ENCODE peak calls at places on chromosomes 12 and 14, in nine cellular contexts. X is astrocyte, S is PC-3, H is SK-N-SH, B is PC-9, M is fibroblast of lung, C is IMR-90, G is neuronal stem cell, U is GM23338. V is an unnamed sample.

GRCh38 chr14:68986926-68987652 is 8.0 kb upstream of the ACTN1 start:
- DNase-seq in S (no peak), U (no peak), B (no peak), H (no peak), C (peak), G (no peak), M (no peak), X (no peak), V (no peak)

GRCh38 chr14:77053046-77053841 is 24.7 kb upstream of the IRF2BPL start:
- DNase-seq in G (peak), S (no peak), U (peak), B (no peak), C (peak), X (peak), M (peak), H (peak), V (peak)

GRCh38 chr12:44618960-44619359 is 257.2 kb downstream of the NELL2 start:
- DNase-seq in H (no peak), X (no peak), G (peak), B (no peak), U (no peak), S (no peak), C (no peak), M (no peak), V (no peak)

GRCh38 chr14:66069830-66070541 is 416.2 kb upstream of the CCDC196 start:
- DNase-seq in G (no peak), C (no peak), M (peak), U (no peak), S (peak), X (peak), B (peak), H (no peak), V (no peak)

GRCh38 chr12:48973531-48973930 is 2.0 kb upstream of the WNT10B start:
- DNase-seq in B (no peak), S (no peak), U (no peak), X (no peak), C (no peak), H (peak), G (no peak), M (no peak), V (no peak)

GRCh38 chr14:63840981-63841380 is 11.8 kb upstream of the SYNE2 start:
- DNase-seq in X (no peak), B (no peak), H (no peak), C (no peak), U (peak), S (peak), M (no peak), G (no peak), V (peak)

GRCh38 chr14:24425704-24426103 is 3.8 kb downstream of the CBLN3 start:
- DNase-seq in H (no peak), M (peak), G (no peak), U (no peak), B (no peak), X (peak), C (peak), S (peak), V (no peak)

GRCh38 chr14:58724702-58725101 is 86.9 kb downstream of the DACT1 start:
- DNase-seq in G (no peak), B (no peak), H (no peak), C (no peak), M (no peak), U (no peak), S (no peak), X (no peak), V (no peak)

GRCh38 chr12:118190266-118190665 is 54.3 kb downstream of the PEBP1 start:
- DNase-seq in S (no peak), C (peak), B (no peak), G (no peak), M (peak), U (peak), X (peak), H (peak), V (no peak)

GRCh38 chr12:20599757-20600156 is 95.4 kb upstream of the SLCO1C1 start:
- DNase-seq in U (no peak), H (no peak), C (no peak), S (no peak), B (no peak), G (no peak), X (no peak), M (no peak), V (no peak)

GRCh38 chr12:27383429-27384260 is 51.0 kb downstream of the BMAL2 start:
- DNase-seq in X (peak), S (peak), H (peak), U (peak), M (peak), G (peak), C (peak), B (peak), V (peak)

GRCh38 chr12:86834217-86834616 is 578.0 kb upstream of the MGAT4C start:
- DNase-seq in B (no peak), U (no peak), H (no peak), M (no peak), C (no peak), G (no peak), S (peak), X (no peak), V (no peak)

GRCh38 chr14:89399594-89400068 is 17.4 kb downstream of the FOXN3 start:
- DNase-seq in U (peak), M (peak), X (peak), H (peak), B (no peak), S (no peak), C (peak), G (peak), V (no peak)

GRCh38 chr14:100317897-100318808 is 5.0 kb upstream of the SLC25A47 start:
- DNase-seq in H (peak), X (peak), S (no peak), M (peak), C (peak), G (no peak), U (peak), B (no peak), V (peak)

GRCh38 chr12:94872007-94872653 is 131.4 kb downstream of the NDUFA12 start:
- DNase-seq in S (no peak), G (no peak), H (no peak), B (peak), X (no peak), C (no peak), M (no peak), U (peak), V (no peak)

GRCh38 chr12:97160277-97160676 is 253.2 kb downstream of the NEDD1 start:
- DNase-seq in U (no peak), X (no peak), G (no peak), M (no peak), S (no peak), C (no peak), H (no peak), B (no peak), V (no peak)

GRCh38 chr12:58607805-58608204 is 312.5 kb downstream of the LRIG3 start:
- DNase-seq in U (no peak), M (no peak), S (no peak), H (no peak), X (no peak), C (peak), B (no peak), G (no peak), V (no peak)

GRCh38 chr12:6226002-6226700 is 26.0 kb downstream of the CD9 start:
- DNase-seq in C (peak), G (no peak), S (no peak), X (peak), H (no peak), B (no peak), U (no peak), M (peak), V (no peak)

GRCh38 chr12:52870361-52871290 is 21.8 kb upstream of the KRT78 start:
- DNase-seq in X (no peak), C (peak), U (peak), G (peak), M (no peak), B (peak), H (peak), S (peak), V (peak)

GRCh38 chr12:10235761-10236631 is 23.3 kb downstream of the GABARAPL1 start:
- DNase-seq in H (peak), M (peak), S (peak), G (no peak), X (no peak), U (peak), B (peak), C (peak), V (peak)

GRCh38 chr14:77458249-77458950 is 507 bp downstream of the AHSA1 start:
- DNase-seq in S (peak), G (no peak), X (peak), H (peak), M (peak), U (peak), C (peak), B (peak), V (peak)

GRCh38 chr14:55684956-55685584 is 105.1 kb downstream of the KTN1 start:
- DNase-seq in H (no peak), M (no peak), U (no peak), B (no peak), G (no peak), X (no peak), C (peak), S (no peak), V (no peak)

GRCh38 chr12:71164877-71165197 is 7.0 kb upstream of the TSPAN8 start:
- DNase-seq in B (no peak), U (no peak), G (no peak), H (no peak), C (no peak), X (peak), M (peak), S (peak), V (no peak)

GRCh38 chr12:86081798-86082197 is 174.4 kb downstream of the MGAT4C start:
- DNase-seq in U (no peak), B (no peak), C (no peak), M (peak), H (no peak), X (no peak), S (no peak), G (no peak), V (no peak)

GRCh38 chr12:21149849-21150248 is 18.9 kb downstream of the SLCO1B1 start:
- DNase-seq in B (no peak), M (no peak), S (no peak), X (no peak), U (peak), C (no peak), G (no peak), H (no peak), V (no peak)

GRCh38 chr14:64510825-64511679 is 6.5 kb downstream of the ZBTB1 start:
- DNase-seq in C (peak), M (peak), G (peak), X (peak), H (peak), S (peak), U (peak), B (peak), V (peak)

DNA sequence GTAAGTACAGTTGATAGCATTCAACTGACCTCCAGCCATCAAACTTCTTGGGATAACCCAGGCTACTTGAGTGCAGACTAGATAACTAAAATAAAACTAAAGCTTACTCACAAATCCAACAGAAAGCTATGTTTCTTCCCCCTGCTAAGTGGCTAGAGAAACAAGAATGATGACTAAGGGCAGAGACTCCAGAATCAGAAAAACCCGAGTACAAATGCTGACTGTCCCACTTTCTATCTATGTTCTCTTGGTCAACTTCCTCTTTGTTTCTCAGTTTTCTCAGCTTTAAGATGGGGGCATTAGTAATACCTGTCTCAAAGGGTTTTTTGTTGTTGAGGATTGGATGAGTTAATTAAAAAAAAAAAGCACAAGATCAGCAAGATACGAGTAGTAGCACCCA is 6.1 kb upstream of the NUAK1 start:
- DNase-seq in B (no peak), M (peak), H (no peak), S (no peak), C (peak), G (no peak), X (no peak), U (no peak), V (no peak)
- H2AFZ ChIP-seq in B (no peak), M (no peak), H (no peak), S (no peak), C (no peak), G (no peak), X (no peak), U (no peak), V (no peak)

DNA sequence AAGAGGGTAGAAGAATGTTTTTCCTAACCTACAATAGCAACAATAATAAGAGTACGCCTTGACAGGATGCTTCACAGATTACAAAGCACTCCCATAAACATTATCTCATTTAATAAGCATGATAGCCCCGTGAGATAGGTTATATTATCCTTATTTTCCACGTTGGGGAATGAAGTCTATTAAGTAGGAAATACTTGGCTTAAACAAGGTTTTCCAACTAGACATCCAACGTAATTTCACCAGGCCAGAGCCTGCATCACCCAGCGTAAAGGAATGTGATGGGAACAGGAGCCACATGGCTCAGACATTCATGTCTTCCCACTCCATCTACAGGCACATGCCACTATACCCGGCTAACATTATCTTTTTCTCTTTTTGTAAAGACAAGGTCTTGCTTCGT is 223.4 kb upstream of the AMIGO2 start:
- DNase-seq in S (no peak), X (peak), H (no peak), U (no peak), G (no peak), M (peak), C (peak), B (no peak), V (peak)
- H2AFZ ChIP-seq in S (no peak), X (peak), H (peak), U (peak), G (no peak), M (no peak), C (peak), B (peak), V (peak)

DNA sequence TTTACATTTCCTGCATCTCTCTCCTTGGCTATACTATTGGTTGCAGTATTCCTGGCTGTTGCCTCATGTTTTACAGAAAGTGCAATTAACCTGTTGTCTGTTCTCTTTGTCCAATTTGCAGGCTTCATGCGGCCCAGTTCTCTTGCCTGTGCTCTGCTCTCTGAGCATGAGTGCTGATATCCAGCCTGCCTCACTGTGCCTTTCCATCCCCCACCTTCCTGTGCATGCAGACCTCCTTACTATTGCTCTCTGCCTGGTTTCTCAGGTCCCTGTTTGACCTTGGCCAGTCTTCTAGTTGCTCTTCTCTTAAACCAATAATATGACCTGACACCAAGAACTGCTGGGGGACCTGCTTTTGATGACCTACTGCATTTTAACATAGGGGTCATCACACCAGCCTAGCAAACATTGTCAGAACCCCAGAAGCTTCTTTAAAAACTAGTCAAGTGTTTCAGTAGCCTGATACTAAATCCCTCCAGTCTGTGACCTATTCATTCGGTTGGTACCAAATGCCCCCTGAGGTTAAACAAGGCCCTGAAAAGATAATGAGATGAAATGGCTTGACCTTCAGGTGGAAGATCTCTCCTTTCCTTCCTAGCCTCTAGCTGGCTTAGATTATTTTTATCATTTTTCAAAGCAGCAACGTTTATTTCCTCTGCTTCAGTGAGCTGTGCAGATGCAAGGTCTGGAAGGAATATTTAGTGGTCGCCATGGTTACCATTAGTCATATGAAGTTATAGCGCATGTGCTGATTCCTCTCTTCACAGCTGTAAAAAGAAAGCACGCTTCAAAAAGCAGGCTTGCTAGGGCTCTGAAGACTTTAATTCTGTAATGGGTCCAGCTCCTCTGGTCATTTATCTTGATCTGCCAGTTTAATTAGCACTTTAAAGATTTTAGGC is 216.5 kb downstream of the PHLDA1 start:
- DNase-seq in G (no peak), S (peak), H (peak), X (peak), U (no peak), C (peak), M (peak), B (peak), V (peak)
- H2AFZ ChIP-seq in G (no peak), S (no peak), H (peak), X (no peak), U (no peak), C (peak), M (no peak), B (no peak), V (peak)

DNA sequence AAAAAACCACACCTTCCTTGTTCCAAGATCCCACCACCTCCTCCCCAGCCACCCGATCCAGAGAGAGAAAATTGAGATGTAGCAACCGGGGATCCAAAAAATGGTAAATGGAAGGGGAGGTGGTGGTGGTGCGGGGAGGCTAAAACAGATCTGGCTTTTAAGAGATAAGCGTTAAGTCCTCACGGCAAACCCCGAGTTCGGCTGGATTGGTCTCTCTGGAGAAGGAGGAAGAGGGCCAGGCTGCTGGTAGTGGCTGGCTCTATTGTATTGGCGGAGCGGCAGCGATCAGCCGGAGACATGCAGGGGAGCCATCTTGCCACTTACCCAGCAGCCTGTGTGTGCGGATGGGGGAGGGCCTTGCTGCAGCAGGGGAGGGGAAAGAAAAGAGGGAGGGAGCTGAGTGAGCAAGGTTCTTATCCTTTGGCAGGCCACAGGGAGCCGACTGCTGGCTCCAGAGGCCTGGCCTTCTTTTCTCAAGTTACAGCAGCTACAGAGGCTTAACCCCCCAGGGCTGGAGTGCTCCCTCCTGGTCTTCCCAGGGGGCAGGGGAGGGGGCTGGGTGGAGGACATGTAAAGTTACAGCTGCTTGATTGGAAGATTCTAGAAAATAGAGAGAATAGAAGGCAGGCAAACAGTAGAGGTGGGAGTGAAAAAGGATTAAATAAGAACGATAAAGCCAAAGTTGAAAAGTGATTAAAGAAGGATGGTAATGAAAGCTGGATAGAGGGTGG is 14.1 kb upstream of the CDH24 start:
- DNase-seq in S (peak), G (peak), B (peak), X (peak), M (peak), U (peak), H (peak), C (peak), V (peak)
- H2AFZ ChIP-seq in S (peak), G (peak), B (no peak), X (no peak), M (no peak), U (no peak), H (no peak), C (peak), V (no peak)

GRCh38 chr14:39435241-39435640 is 3.0 kb upstream of the FBXO33 start:
- DNase-seq in M (no peak), B (no peak), S (no peak), U (no peak), C (no peak), H (no peak), G (no peak), X (no peak), V (no peak)
- H2AFZ ChIP-seq in M (no peak), B (no peak), S (no peak), U (no peak), C (no peak), H (no peak), G (no peak), X (no peak), V (no peak)

DNA sequence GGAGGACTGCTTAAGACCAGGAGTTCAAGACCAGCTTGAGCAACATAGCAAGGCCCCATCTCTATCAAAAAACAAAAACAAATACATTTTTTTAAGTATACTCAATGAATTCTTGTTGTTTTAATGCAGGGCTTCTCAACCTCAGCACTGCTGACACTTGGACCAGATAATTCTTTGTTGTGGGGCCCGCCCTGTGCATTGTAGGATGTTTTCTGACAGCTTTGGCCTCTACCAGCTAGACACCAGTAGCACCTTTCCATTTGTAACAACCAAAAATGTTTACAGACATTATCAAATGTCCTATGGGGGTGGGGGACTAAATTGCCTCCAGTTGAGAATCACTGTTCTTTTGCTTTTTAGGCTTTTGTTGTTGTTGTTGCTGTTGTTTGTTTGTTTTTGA is 128.1 kb upstream of the MDM1 start:
- DNase-seq in S (no peak), M (no peak), U (no peak), H (no peak), C (no peak), X (no peak), G (no peak), B (no peak), V (no peak)
- H2AFZ ChIP-seq in S (no peak), M (no peak), U (no peak), H (no peak), C (no peak), X (no peak), G (no peak), B (no peak), V (no peak)

GRCh38 chr12:64522316-64522715 is 70.4 kb downstream of the TBK1 start:
- DNase-seq in G (no peak), S (no peak), B (no peak), U (no peak), X (peak), C (peak), H (no peak), M (peak), V (no peak)
- H2AFZ ChIP-seq in G (peak), S (no peak), B (no peak), U (peak), X (peak), C (peak), H (peak), M (peak), V (no peak)

GRCh38 chr14:101596742-101597141 is 35.4 kb downstream of the DIO3 start:
- DNase-seq in M (no peak), U (no peak), S (no peak), X (no peak), G (no peak), H (no peak), B (no peak), C (no peak), V (no peak)
- H2AFZ ChIP-seq in M (no peak), U (no peak), S (no peak), X (peak), G (peak), H (no peak), B (no peak), C (no peak), V (peak)